ENCODE peak calls at places on chromosomes 7 and 10, in four cellular contexts. B, J, S and F are unnamed samples.

GRCh38 chr7:7869036-7869435 is 99.6 kb upstream of the GLCCI1 start:
- DNase-seq in S (peak), J (no peak), B (no peak), F (no peak)

GRCh38 chr7:134565643-134566136 is 16.8 kb downstream of the AKR1B15 start:
- DNase-seq in S (peak), J (no peak), B (no peak), F (no peak)

GRCh38 chr10:124035928-124036558 is 57.4 kb downstream of the CHST15 start:
- DNase-seq in S (no peak), J (no peak), B (peak), F (peak)

GRCh38 chr10:62159357-62159756 is 109.3 kb downstream of the RTKN2 start:
- DNase-seq in S (no peak), B (no peak), J (no peak), F (no peak)

GRCh38 chr7:107313355-107313754 is 144.6 kb downstream of the HBP1 start:
- DNase-seq in B (no peak), S (no peak), J (no peak), F (no peak)

GRCh38 chr10:115653473-115653872 is 560.3 kb downstream of the ATRNL1 start:
- DNase-seq in S (no peak), B (no peak), J (no peak), F (peak)

GRCh38 chr7:105010538-105011523 is 3.2 kb upstream of the KMT2E start:
- DNase-seq in B (no peak), S (peak), J (no peak), F (no peak)

GRCh38 chr10:108290823-108291222 is 1126.3 kb upstream of the SORCS1 start:
- DNase-seq in B (no peak), J (no peak), S (no peak), F (no peak)

GRCh38 chr7:48636391-48637015 is 287.8 kb upstream of the CDC14C start:
- DNase-seq in S (peak), B (no peak), J (no peak), F (no peak)

GRCh38 chr10:15461353-15462108 is 90.4 kb upstream of the FAM171A1 start:
- DNase-seq in J (no peak), S (peak), B (peak), F (peak)